ENCODE peak calls at places on chromosome 2, in six cellular contexts. R, B, Y, C, M and V are unnamed samples.

GRCh38 chr2:31163011-31163540 is 24.8 kb upstream of the GALNT14 start:
- DNase-seq in R (no peak), B (no peak), Y (no peak), C (no peak), M (no peak), V (no peak)

GRCh38 chr2:12334289-12335003 is 382.3 kb upstream of the TRIB2 start:
- DNase-seq in R (no peak), B (no peak), Y (no peak), C (no peak), M (no peak), V (no peak)

GRCh38 chr2:61770746-61771145 is 83.1 kb downstream of the FAM161A start:
- DNase-seq in R (peak), B (no peak), Y (no peak), C (no peak), M (peak), V (no peak)

GRCh38 chr2:70472256-70472905 is 81.2 kb downstream of the TGFA start:
- DNase-seq in R (no peak), B (peak), Y (no peak), C (no peak), M (no peak), V (no peak)

GRCh38 chr2:44776924-44777480 is 164.5 kb upstream of the SIX3 start:
- DNase-seq in R (no peak), B (no peak), Y (no peak), C (no peak), M (no peak), V (no peak)

GRCh38 chr2:156331572-156332451 is 709 bp downstream of the NR4A2 start:
- DNase-seq in R (peak), B (no peak), Y (no peak), C (no peak), M (no peak), V (no peak)

GRCh38 chr2:17300141-17300540 is 218.1 kb downstream of the RAD51AP2 start:
- DNase-seq in R (no peak), B (no peak), Y (no peak), C (no peak), M (no peak), V (no peak)

GRCh38 chr2:102736174-102736606 is 25.6 kb upstream of the TMEM182 start:
- DNase-seq in R (no peak), B (peak), Y (peak), C (peak), M (no peak), V (no peak)

GRCh38 chr2:121748202-121748601 is 7.2 kb upstream of the TSN start:
- DNase-seq in R (no peak), B (no peak), Y (peak), C (peak), M (peak), V (no peak)

GRCh38 chr2:227461878-227462462 is 10.0 kb upstream of the AGFG1 start:
- DNase-seq in R (no peak), B (no peak), Y (no peak), C (no peak), M (no peak), V (no peak)

GRCh38 chr2:241010531-241011295 is 12.3 kb downstream of the SNED1 start:
- DNase-seq in R (peak), B (no peak), Y (no peak), C (no peak), M (no peak), V (no peak)

GRCh38 chr2:233418761-233419625 is 64.7 kb downstream of the DGKD start:
- DNase-seq in R (peak), B (peak), Y (no peak), C (peak), M (peak), V (no peak)